ENCODE peak calls at places on chromosomes 6 and 20, in eight cellular contexts. Z is cardiac muscle cell, S is tibial artery, X is Caco-2, L is adrenal gland, J is lower lobe of right lung, K is IMR-90, F is MM.1S. D is an unnamed sample. For H3K27me3, the result is how much of the 10 kb centered on the place peaks cover.

GRCh38 chr6:158207452-158207788 is 39.3 kb downstream of the GTF2H5 start:
- DNase-seq in Z (no peak), S (no peak), X (no peak), L (no peak), J (no peak), K (peak), F (no peak), D (peak)

GRCh38 chr6:168050861-168051586 is 28.0 kb downstream of the FRMD1 start:
- DNase-seq in Z (no peak), S (no peak), X (no peak), L (no peak), J (peak), K (no peak), F (no peak), D (no peak)

GRCh38 chr6:152261179-152261578 is 376.0 kb downstream of the SYNE1 start:
- DNase-seq in Z (no peak), S (no peak), X (no peak), L (no peak), J (no peak), K (no peak), F (no peak), D (no peak)

GRCh38 chr20:35006009-35006408 is 50.3 kb downstream of the MYH7B start:
- DNase-seq in Z (no peak), S (peak), X (no peak), L (no peak), J (peak), K (no peak), F (no peak), D (no peak)

GRCh38 chr20:4545526-4545925 is 176.2 kb upstream of the PRND start:
- DNase-seq in Z (no peak), S (no peak), X (no peak), L (no peak), J (no peak), K (peak), F (no peak), D (no peak)

GRCh38 chr20:20969701-20970100 is 136.5 kb downstream of the LINC00237 start:
- DNase-seq in Z (no peak), S (no peak), X (no peak), L (no peak), J (no peak), K (no peak), F (no peak), D (no peak)

GRCh38 chr20:38924718-38925117 is 1.5 kb upstream of the FAM83D start:
- DNase-seq in Z (no peak), S (no peak), X (no peak), L (no peak), J (no peak), K (no peak), F (no peak), D (no peak)

GRCh38 chr20:9228774-9229450 is 160.0 kb downstream of the PLCB4 start:
- DNase-seq in Z (no peak), S (no peak), X (no peak), L (no peak), J (no peak), K (no peak), F (no peak), D (no peak)

GRCh38 chr20:35953411-35954199 is 697 bp downstream of the SCAND1 start:
- DNase-seq in Z (peak), S (no peak), X (peak), L (peak), J (peak), K (peak), F (peak), D (peak)

GRCh38 chr6:149921361-149921760 is 1.6 kb downstream of the RAET1G start:
- DNase-seq in Z (no peak), S (peak), X (no peak), L (no peak), J (no peak), K (no peak), F (no peak), D (no peak)

GRCh38 chr6:142893088-142893487 is 51.9 kb downstream of the HIVEP2 start:
- DNase-seq in Z (no peak), S (no peak), X (no peak), L (no peak), J (no peak), K (peak), F (no peak), D (no peak)

GRCh38 chr6:40138273-40138720 is 204.0 kb upstream of the MOCS1 start:
- DNase-seq in Z (no peak), S (no peak), X (peak), L (no peak), J (no peak), K (no peak), F (no peak), D (no peak)

GRCh38 chr6:149247385-149247763 is 70.1 kb upstream of the TAB2 start:
- DNase-seq in Z (no peak), S (no peak), X (no peak), L (no peak), J (no peak), K (no peak), F (no peak), D (no peak)

GRCh38 chr6:168884646-168885086 is 369.0 kb downstream of the THBS2 start:
- DNase-seq in Z (peak), S (peak), X (peak), L (peak), J (peak), K (peak), F (peak), D (peak)

GRCh38 chr6:42271834-42272805 is 54.5 kb upstream of the MRPS10 start:
- DNase-seq in Z (no peak), S (no peak), X (no peak), L (no peak), J (no peak), K (peak), F (no peak), D (no peak)

GRCh38 chr20:13029687-13030510 is 21.1 kb downstream of the SPTLC3 start:
- DNase-seq in Z (no peak), S (no peak), X (peak), L (peak), J (no peak), K (peak), F (no peak), D (no peak)

GRCh38 chr6:145529582-145529981 is 205.7 kb downstream of the EPM2A start:
- DNase-seq in Z (no peak), S (no peak), X (no peak), L (no peak), J (no peak), K (no peak), F (no peak), D (no peak)

GRCh38 chr6:68597642-68598041 is 37.4 kb upstream of the ADGRB3 start:
- DNase-seq in Z (no peak), S (no peak), X (no peak), L (no peak), J (no peak), K (no peak), F (no peak), D (no peak)

GRCh38 chr20:51420111-51420510 is 122.4 kb downstream of the NFATC2 start:
- DNase-seq in Z (no peak), S (no peak), X (no peak), L (no peak), J (no peak), K (peak), F (no peak), D (no peak)

GRCh38 chr6:170052991-170053821 is 237.7 kb downstream of the DLL1 start:
- DNase-seq in Z (no peak), S (peak), X (no peak), L (no peak), J (peak), K (no peak), F (no peak), D (no peak)

GRCh38 chr20:5033566-5033965 is 32.3 kb upstream of the SLC23A2 start:
- DNase-seq in Z (no peak), S (no peak), X (no peak), L (no peak), J (no peak), K (peak), F (no peak), D (no peak)

GRCh38 chr6:128899651-128900050 is 16.7 kb downstream of the LAMA2 start:
- DNase-seq in Z (no peak), S (no peak), X (no peak), L (no peak), J (no peak), K (peak), F (no peak), D (no peak)

GRCh38 chr20:44271915-44272663 is 25.0 kb downstream of the GDAP1L1 start:
- DNase-seq in Z (no peak), S (no peak), X (peak), L (no peak), J (no peak), K (no peak), F (no peak), D (no peak)

GRCh38 chr20:46700481-46700880 is 9.0 kb upstream of the SLC2A10 start:
- DNase-seq in Z (no peak), S (no peak), X (no peak), L (no peak), J (no peak), K (no peak), F (no peak), D (no peak)

GRCh38 chr20:33929917-33930316 is 63.8 kb upstream of the RALY start:
- DNase-seq in Z (no peak), S (no peak), X (no peak), L (no peak), J (no peak), K (no peak), F (no peak), D (no peak)

GRCh38 chr6:15628499-15629131 is 34.2 kb downstream of the DTNBP1 start:
- DNase-seq in Z (no peak), S (no peak), X (no peak), L (no peak), J (no peak), K (peak), F (no peak), D (no peak)

GRCh38 chr6:33592595-33593413 is 12.7 kb upstream of the BAK1 start:
- DNase-seq in Z (no peak), S (peak), X (no peak), L (no peak), J (peak), K (no peak), F (no peak), D (peak)

GRCh38 chr20:42267793-42268381 is 649.7 kb upstream of the CHD6 start:
- DNase-seq in Z (no peak), S (no peak), X (no peak), L (no peak), J (no peak), K (no peak), F (no peak), D (no peak)

GRCh38 chr20:58877374-58878360 is 25.2 kb downstream of the GNAS start:
- DNase-seq in Z (no peak), S (no peak), X (no peak), L (no peak), J (no peak), K (no peak), F (no peak), D (no peak)

GRCh38 chr6:78598966-78599365 is 268.4 kb upstream of the IRAK1BP1 start:
- DNase-seq in Z (no peak), S (no peak), X (no peak), L (no peak), J (no peak), K (peak), F (no peak), D (no peak)

GRCh38 chr6:25991785-25992412 is 29.3 kb downstream of the TRIM38 start:
- DNase-seq in Z (peak), S (peak), X (peak), L (peak), J (peak), K (peak), F (peak), D (peak)

GRCh38 chr20:50561379-50562078 is 51.3 kb downstream of the PTPN1 start:
- DNase-seq in Z (no peak), S (peak), X (no peak), L (peak), J (no peak), K (peak), F (no peak), D (peak)

GRCh38 chr20:63295422-63295821 is 2.4 kb downstream of the COL20A1 start:
- DNase-seq in Z (no peak), S (no peak), X (no peak), L (no peak), J (no peak), K (no peak), F (no peak), D (no peak)
- TF ChIP-seq CTCF in Z (no peak), S (no peak), X (peak), L (no peak), J (no peak), K (no peak), F (no peak), D (peak)

DNA sequence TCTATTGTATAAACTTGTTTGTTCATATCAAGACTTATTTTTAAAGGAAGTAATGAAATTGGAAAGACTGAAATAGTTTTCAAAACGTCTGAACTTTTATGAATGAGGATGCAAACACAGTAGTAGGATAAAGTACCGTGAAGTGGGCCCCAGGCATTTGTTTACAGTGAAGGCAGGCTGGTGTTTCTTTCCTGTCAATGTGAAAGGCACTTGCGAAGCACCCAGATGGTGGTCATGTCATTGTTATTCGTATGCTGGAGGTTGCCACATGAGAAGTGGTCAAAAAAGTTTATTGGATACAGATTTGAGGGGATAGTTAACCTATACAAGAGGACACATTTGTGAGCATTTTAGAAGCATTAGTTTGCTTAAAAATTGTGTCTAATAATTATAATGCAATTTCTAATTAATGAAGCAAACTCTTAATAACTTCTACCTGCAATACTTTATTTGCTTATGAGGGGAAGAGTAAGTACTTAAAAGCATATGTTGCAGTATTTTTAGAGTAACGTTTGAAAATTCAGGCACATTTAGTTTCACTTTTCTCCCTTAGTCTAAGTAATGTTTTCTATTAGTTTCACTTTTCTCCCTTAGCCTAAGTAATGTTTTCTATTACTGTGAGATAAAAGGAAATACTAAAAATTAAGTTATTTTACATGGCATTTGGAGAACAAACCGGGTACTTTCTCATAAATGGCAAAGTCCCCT is 120.8 kb upstream of the CLDN20 start:
- DNase-seq in Z (no peak), S (no peak), X (no peak), L (no peak), J (no peak), K (peak), F (no peak), D (no peak)
- H3K4me3 ChIP-seq in Z (no peak), S (peak), X (no peak), L (peak), J (peak), K (peak), F (no peak), D (no peak)

GRCh38 chr6:52409499-52409898 is 10.6 kb upstream of the EFHC1 start:
- DNase-seq in Z (no peak), S (no peak), X (no peak), L (no peak), J (no peak), K (peak), F (no peak), D (no peak)

GRCh38 chr6:52415333-52415732 is 4.8 kb upstream of the EFHC1 start:
- DNase-seq in Z (no peak), S (no peak), X (no peak), L (no peak), J (no peak), K (no peak), F (peak), D (no peak)

GRCh38 chr6:52407467-52407866 is 12.7 kb upstream of the EFHC1 start:
- DNase-seq in Z (peak), S (no peak), X (peak), L (peak), J (no peak), K (peak), F (peak), D (no peak)

GRCh38 chr6:52411911-52412310 is 8.2 kb upstream of the EFHC1 start:
- DNase-seq in Z (no peak), S (no peak), X (no peak), L (no peak), J (no peak), K (no peak), F (no peak), D (no peak)

DNA sequence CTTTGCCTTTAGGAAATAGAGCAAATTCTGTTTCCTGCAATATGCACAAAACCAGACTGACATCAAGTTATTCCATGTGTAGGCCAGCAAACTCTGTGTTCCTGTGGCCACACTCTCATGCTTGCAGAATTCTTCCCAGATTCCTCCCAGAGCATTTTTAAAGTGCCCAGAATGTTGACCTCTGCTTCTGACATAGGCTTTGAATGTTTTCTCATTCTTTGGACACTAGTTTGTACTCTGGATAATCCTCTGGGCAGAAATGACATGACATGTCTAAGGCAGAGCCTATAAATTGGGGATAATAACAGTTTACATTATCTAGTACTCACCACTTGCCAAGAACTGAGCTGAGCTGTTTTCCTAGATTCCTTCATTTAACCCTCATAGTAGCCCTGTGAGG is 9.2 kb upstream of the EFHC1 start:
- DNase-seq in Z (no peak), S (no peak), X (no peak), L (no peak), J (no peak), K (peak), F (no peak), D (no peak)
- H3K27me3 ChIP-seq in Z (under half), S (under half), X (under half), L (under half), J (under half), K (under half), F (under half), D (under half)

DNA sequence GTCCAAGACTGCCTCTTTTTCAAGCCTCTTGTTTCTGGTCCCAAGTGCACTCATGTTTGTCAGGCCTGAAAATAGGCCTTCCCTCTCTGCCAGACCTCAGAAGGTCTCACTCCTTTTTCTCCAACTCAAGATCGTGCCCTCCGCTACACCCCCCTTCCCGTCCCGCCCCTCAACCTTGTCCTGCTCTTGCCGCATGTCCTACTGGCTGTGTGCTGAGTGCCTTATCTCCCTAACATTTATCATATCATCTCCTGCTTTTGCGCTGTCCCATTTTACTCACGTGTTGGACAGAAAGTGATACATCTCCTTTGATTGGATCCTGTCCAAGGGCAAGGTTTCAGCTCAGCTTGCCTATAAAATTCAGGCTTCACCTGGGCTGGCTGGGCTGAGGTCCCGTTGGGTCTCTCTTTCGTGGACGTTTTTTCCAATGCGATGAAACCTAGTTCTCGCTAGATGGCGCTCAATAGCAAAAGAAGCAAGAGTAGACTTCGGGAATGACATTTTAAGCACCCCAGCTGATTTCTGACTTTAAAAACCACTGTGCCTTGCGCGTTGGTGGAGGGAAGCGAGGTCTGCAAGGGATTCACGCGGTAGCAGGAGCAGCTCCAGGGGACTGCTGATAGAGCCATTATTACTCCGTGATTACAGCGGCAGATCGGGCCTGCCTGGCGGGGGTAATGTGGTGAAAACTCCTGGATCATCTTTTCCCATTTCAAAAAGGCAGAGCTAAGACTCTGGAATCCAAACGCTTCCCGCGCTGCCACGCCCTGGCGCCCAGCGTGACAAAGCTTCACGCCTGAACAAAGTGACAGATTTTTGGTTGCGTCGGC is 137.6 kb downstream of the IMPG1 start:
- DNase-seq in Z (peak), S (no peak), X (peak), L (peak), J (no peak), K (peak), F (peak), D (peak)
- TF ChIP-seq CTCF in Z (peak), S (peak), X (peak), L (peak), J (peak), K (peak), F (peak), D (peak)

DNA sequence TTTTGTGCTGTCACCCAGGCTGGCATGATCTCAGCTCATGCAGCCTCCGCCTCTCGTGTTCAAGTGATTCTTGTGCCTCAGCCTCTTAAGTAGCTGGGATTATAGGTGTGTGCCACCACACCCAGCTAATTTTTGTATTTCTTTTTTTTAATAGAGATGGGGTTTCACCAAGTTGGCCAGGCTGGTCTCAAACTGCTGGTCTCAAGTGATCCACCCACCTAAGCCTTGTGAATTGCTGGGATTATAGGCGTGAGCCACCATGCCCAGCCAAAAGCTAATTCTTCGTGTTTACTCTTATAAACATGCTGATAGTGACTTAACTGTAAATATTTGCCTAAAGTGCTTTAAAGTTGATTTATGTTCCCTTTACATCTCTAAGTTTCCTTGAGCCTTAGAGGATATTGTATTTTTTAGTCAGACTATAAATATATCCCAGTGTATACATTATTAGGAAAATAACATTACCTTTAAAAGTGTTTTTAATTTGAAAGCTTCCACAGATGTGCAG is 91.7 kb downstream of the COL21A1 start:
- DNase-seq in Z (no peak), S (no peak), X (no peak), L (no peak), J (no peak), K (no peak), F (no peak), D (no peak)
- H3K4me3 ChIP-seq in Z (no peak), S (no peak), X (no peak), L (no peak), J (no peak), K (no peak), F (no peak), D (no peak)

GRCh38 chr6:30463651-30464618 is 25.4 kb upstream of the HLA-E start:
- DNase-seq in Z (no peak), S (no peak), X (no peak), L (no peak), J (peak), K (peak), F (peak), D (peak)
- H3K27me3 ChIP-seq in Z (half or more), S (under half), X (under half), L (half or more), J (half or more), K (half or more), F (half or more), D (under half)

GRCh38 chr6:13229205-13230085 is 98.9 kb downstream of the TBC1D7 start:
- DNase-seq in Z (no peak), S (no peak), X (peak), L (no peak), J (no peak), K (no peak), F (peak), D (peak)
- TF ChIP-seq CTCF in Z (peak), S (no peak), X (no peak), L (no peak), J (no peak), K (no peak), F (peak), D (peak)

GRCh38 chr6:32222333-32223230 is 1.3 kb downstream of the NOTCH4 start:
- DNase-seq in Z (no peak), S (peak), X (no peak), L (no peak), J (no peak), K (no peak), F (no peak), D (no peak)
- H3K4me3 ChIP-seq in Z (no peak), S (no peak), X (no peak), L (no peak), J (peak), K (no peak), F (no peak), D (no peak)